ENCODE peak calls at places on chromosomes 7 and 10, in eight cellular contexts. L is GM23338, K is Panc1, Q is spleen, V is prostate gland, G is transverse colon, A is stomach, M is HCT116. I is an unnamed sample.

GRCh38 chr7:171364-171904 is 20.9 kb upstream of the FAM20C start:
- DNase-seq in L (peak), K (no peak), Q (no peak), V (no peak), G (no peak), A (no peak), M (no peak), I (no peak)

GRCh38 chr7:115008465-115009114 is 86.7 kb downstream of the MDFIC start:
- DNase-seq in L (no peak), K (no peak), Q (no peak), V (no peak), G (peak), A (no peak), M (no peak), I (peak)

GRCh38 chr7:41996381-41997035 is 240.5 kb downstream of the GLI3 start:
- DNase-seq in L (no peak), K (no peak), Q (no peak), V (no peak), G (no peak), A (no peak), M (no peak), I (no peak)

GRCh38 chr10:91006001-91006751 is 85.3 kb upstream of the ANKRD1 start:
- DNase-seq in L (peak), K (peak), Q (peak), V (peak), G (peak), A (peak), M (peak), I (peak)

GRCh38 chr7:159025161-159025779 is 119.4 kb downstream of the VIPR2 start:
- DNase-seq in L (no peak), K (no peak), Q (no peak), V (no peak), G (peak), A (no peak), M (no peak), I (no peak)

GRCh38 chr7:120981117-120981516 is 7.4 kb upstream of the CPED1 start:
- DNase-seq in L (no peak), K (no peak), Q (no peak), V (no peak), G (no peak), A (no peak), M (no peak), I (no peak)

GRCh38 chr10:28761084-28761875 is 84.0 kb downstream of the BAMBI start:
- DNase-seq in L (peak), K (no peak), Q (no peak), V (no peak), G (no peak), A (no peak), M (no peak), I (no peak)

GRCh38 chr10:110269641-110270318 is 34.9 kb downstream of the SMNDC1 start:
- DNase-seq in L (no peak), K (no peak), Q (no peak), V (peak), G (peak), A (peak), M (no peak), I (no peak)

GRCh38 chr10:26486985-26487850 is 49.1 kb downstream of the APBB1IP start:
- DNase-seq in L (no peak), K (no peak), Q (no peak), V (no peak), G (peak), A (no peak), M (peak), I (no peak)

GRCh38 chr7:138867744-138868143 is 69.7 kb upstream of the ATP6V0A4 start:
- DNase-seq in L (no peak), K (no peak), Q (no peak), V (no peak), G (no peak), A (no peak), M (no peak), I (no peak)

GRCh38 chr7:82441916-82442478 is 1.6 kb downstream of the CACNA2D1 start:
- DNase-seq in L (peak), K (peak), Q (no peak), V (no peak), G (no peak), A (no peak), M (no peak), I (no peak)

GRCh38 chr10:26860542-26861325 is at the start of gene ABI1:
- DNase-seq in L (peak), K (peak), Q (peak), V (peak), G (peak), A (peak), M (peak), I (peak)

GRCh38 chr7:43735802-43736603 is 6.7 kb upstream of the COA1 start:
- DNase-seq in L (no peak), K (no peak), Q (no peak), V (no peak), G (no peak), A (no peak), M (no peak), I (no peak)

GRCh38 chr10:11629731-11630130 is 18.3 kb upstream of the USP6NL start:
- DNase-seq in L (no peak), K (no peak), Q (no peak), V (no peak), G (no peak), A (no peak), M (no peak), I (no peak)

GRCh38 chr10:89879121-89879520 is 177.7 kb downstream of the KIF20B start:
- DNase-seq in L (no peak), K (no peak), Q (no peak), V (no peak), G (no peak), A (no peak), M (no peak), I (no peak)

GRCh38 chr10:122142652-122143237 is 128.4 kb upstream of the BTBD16 start:
- DNase-seq in L (peak), K (no peak), Q (peak), V (no peak), G (no peak), A (peak), M (no peak), I (no peak)

GRCh38 chr10:128219295-128219694 is 93.1 kb upstream of the MKI67 start:
- DNase-seq in L (no peak), K (no peak), Q (no peak), V (no peak), G (no peak), A (no peak), M (no peak), I (no peak)

GRCh38 chr10:95602382-95602781 is 41.2 kb upstream of the SORBS1 start:
- DNase-seq in L (no peak), K (no peak), Q (no peak), V (no peak), G (no peak), A (no peak), M (no peak), I (no peak)

GRCh38 chr7:140831724-140832123 is 93.0 kb downstream of the BRAF start:
- DNase-seq in L (no peak), K (no peak), Q (no peak), V (no peak), G (no peak), A (no peak), M (no peak), I (no peak)

GRCh38 chr7:10121641-10122040 is 852.0 kb upstream of the PHF14 start:
- DNase-seq in L (peak), K (no peak), Q (no peak), V (no peak), G (no peak), A (no peak), M (no peak), I (no peak)

GRCh38 chr10:110794808-110795207 is 76.9 kb upstream of the PDCD4 start:
- DNase-seq in L (no peak), K (no peak), Q (no peak), V (no peak), G (no peak), A (no peak), M (no peak), I (no peak)

DNA sequence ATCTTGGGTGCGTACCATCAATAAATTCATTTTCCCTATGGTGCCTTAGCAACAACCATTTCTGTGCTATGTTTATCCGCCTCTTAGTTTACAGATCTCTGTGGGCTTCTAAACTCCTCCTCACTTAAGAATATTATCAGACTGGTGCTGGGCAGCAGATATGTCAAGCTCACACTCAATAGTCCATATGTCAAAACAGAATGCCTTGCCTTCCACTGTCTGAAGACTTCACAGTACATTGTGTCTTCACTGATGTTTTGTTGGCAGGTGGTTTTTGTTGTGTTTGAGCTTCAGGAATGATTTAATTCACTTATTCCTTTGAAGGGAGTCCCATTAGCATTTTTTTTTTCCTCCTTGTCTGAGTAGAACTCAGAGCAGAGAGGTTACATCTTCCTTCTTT is 419.6 kb downstream of the DNAJB9 start:
- DNase-seq in L (no peak), K (no peak), Q (no peak), V (no peak), G (no peak), A (no peak), M (no peak), I (no peak)
- TF ChIP-seq POLR2AphosphoS5 in L (no peak), K (no peak), Q (no peak), V (no peak), G (no peak), A (no peak), M (no peak), I (no peak)

GRCh38 chr7:100949931-100950443 is 653 bp downstream of the MUC3A start:
- DNase-seq in L (no peak), K (no peak), Q (peak), V (no peak), G (no peak), A (no peak), M (no peak), I (no peak)
- H3K4me3 ChIP-seq in L (peak), K (no peak), Q (no peak), V (no peak), G (no peak), A (no peak), M (no peak), I (no peak)

GRCh38 chr10:3656214-3656613 is 128.8 kb downstream of the KLF6 start:
- DNase-seq in L (no peak), K (no peak), Q (no peak), V (no peak), G (no peak), A (no peak), M (no peak), I (no peak)

GRCh38 chr10:3654496-3654895 is 130.5 kb downstream of the KLF6 start:
- DNase-seq in L (no peak), K (no peak), Q (no peak), V (no peak), G (no peak), A (no peak), M (no peak), I (no peak)

GRCh38 chr10:3658766-3659165 is 126.2 kb downstream of the KLF6 start:
- DNase-seq in L (no peak), K (no peak), Q (no peak), V (no peak), G (no peak), A (no peak), M (no peak), I (no peak)

GRCh38 chr10:3652886-3653285 is 132.1 kb downstream of the KLF6 start:
- DNase-seq in L (no peak), K (no peak), Q (no peak), V (no peak), G (no peak), A (no peak), M (no peak), I (no peak)

GRCh38 chr10:3655528-3655927 is 129.5 kb downstream of the KLF6 start:
- DNase-seq in L (no peak), K (no peak), Q (no peak), V (no peak), G (no peak), A (no peak), M (no peak), I (no peak)
- TF ChIP-seq POLR2AphosphoS5 in L (no peak), K (no peak), Q (no peak), V (no peak), G (no peak), A (no peak), M (no peak), I (no peak)

GRCh38 chr7:56449762-56450161 is 333.5 kb upstream of the NUPR2 start:
- DNase-seq in L (no peak), K (no peak), Q (no peak), V (no peak), G (no peak), A (no peak), M (no peak), I (no peak)

GRCh38 chr7:56447864-56448693 is 331.9 kb upstream of the NUPR2 start:
- DNase-seq in L (no peak), K (no peak), Q (no peak), V (no peak), G (no peak), A (no peak), M (no peak), I (no peak)
- H3K4me3 ChIP-seq in L (no peak), K (no peak), Q (no peak), V (no peak), G (no peak), A (no peak), M (no peak), I (no peak)

DNA sequence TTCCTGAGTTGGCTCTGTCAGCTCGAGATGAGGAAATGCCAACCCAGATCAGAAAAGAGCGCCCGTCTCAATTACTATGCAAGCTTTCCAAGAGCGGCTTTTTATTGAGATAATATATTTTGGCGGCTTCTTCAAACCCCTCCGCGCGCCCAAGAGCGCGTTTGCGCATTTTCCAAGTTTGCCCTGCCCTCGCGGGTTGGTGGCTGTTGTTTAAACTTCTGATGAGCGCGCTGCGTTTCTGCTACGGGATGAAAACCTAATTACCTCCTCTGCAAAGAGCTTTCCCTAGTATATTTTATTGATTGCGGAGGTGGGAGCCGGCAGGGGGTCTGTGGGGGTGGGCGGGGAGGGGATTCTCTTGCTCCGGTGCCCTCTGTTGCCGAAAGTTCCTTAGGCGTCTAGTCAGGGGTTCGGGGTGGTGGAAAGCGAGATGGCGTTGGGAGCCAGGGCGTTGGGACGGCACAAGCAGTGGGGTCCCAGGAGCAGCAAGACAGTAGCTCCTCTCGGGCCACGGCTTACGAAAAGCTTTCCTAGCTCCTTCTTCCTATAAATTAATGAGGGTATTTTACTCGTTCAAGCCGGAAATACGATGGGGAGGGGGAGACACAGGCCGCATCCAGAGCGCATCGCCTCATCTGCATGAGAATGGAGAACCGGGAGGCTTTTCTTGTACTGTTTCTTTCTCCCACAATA is 8.3 kb downstream of the NXPH1 start:
- DNase-seq in L (peak), K (no peak), Q (no peak), V (no peak), G (no peak), A (no peak), M (no peak), I (no peak)
- TF ChIP-seq POLR2AphosphoS5 in L (no peak), K (no peak), Q (no peak), V (no peak), G (no peak), A (no peak), M (no peak), I (no peak)

GRCh38 chr10:49762566-49762877 is 399 bp upstream of the OGDHL start:
- DNase-seq in L (no peak), K (no peak), Q (no peak), V (no peak), G (no peak), A (no peak), M (no peak), I (no peak)
- H3K4me3 ChIP-seq in L (peak), K (peak), Q (peak), V (peak), G (no peak), A (peak), M (peak), I (peak)

DNA sequence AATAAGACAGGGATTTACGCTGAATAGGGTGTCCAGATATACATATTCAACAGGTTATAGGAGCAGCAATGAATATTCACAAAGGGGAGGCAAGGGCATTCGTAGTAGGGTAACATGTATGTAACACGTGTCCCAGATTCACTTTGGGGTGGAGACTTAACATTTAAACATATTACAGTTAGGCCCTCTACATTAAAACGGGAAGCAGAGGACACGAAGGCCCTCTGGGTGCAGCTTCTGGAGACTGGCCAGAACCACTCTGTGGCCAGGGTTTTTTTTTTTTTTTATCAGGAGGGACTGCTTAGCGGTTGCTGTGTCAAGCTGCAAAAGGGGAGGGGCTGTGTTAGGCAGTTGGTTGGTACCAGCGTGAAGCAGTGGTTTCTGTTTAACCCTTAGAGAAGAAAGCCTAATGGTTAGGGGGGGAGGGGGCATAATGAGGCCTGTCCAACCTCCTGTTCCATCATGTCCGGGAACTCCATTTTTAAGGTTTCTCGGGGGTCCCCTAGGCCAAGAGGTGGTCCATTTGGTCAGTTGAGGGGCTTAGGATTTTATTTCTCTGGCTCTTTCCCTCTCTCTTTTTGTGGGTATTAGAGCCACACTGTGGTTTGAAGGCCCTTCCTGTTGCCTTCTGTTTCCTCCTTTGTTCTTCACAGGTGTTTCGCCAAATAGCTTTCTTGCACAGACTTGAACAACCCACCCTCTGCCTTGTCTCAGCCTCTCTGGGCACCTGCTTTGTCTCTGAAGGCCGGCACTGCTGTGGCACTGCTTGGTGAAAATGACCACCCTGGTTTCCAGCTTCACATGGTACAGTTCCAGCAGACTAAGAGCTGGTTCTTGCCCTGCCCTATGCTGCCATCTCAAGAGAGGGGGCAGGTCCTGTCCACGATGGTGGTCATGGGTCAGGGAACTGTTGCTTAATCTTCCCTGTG is 26.4 kb downstream of the PRF1 start:
- DNase-seq in L (no peak), K (no peak), Q (no peak), V (peak), G (peak), A (peak), M (peak), I (no peak)
- TF ChIP-seq POLR2AphosphoS5 in L (no peak), K (no peak), Q (no peak), V (peak), G (no peak), A (no peak), M (peak), I (no peak)